ENCODE peak calls at places on chromosome 21, in seven cellular contexts. S is naive thymus-derived CD4-positive, alpha-beta T cell; T is H7; X is astrocyte; R is neuronal stem cell; D is cardiac muscle cell; N is BJ. U is an unnamed sample. For H3K27me3, the result is how much of the 10 kb centered on the place peaks cover.

GRCh38 chr21:19228241-19228640 is 824.7 kb upstream of the TMPRSS15 start:
- DNase-seq in X (no peak), N (no peak), S (no peak), T (no peak), R (no peak), D (no peak), U (no peak)

GRCh38 chr21:37474342-37474741 is 107.8 kb downstream of the DYRK1A start:
- DNase-seq in D (no peak), S (no peak), T (no peak), N (no peak), X (no peak), R (no peak), U (no peak)

GRCh38 chr21:44354775-44355771 is 1.7 kb downstream of the TRPM2 start:
- DNase-seq in N (no peak), T (peak), S (peak), D (no peak), X (no peak), R (no peak), U (peak)

GRCh38 chr21:29343517-29343916 is 44.8 kb downstream of the BACH1 start:
- DNase-seq in S (no peak), X (peak), N (peak), D (peak), T (no peak), R (no peak), U (peak)

GRCh38 chr21:44870748-44871495 is 2.6 kb downstream of the PTTG1IP start:
- DNase-seq in S (peak), D (no peak), T (no peak), X (peak), N (no peak), R (no peak), U (peak)

GRCh38 chr21:34545079-34545884 is 33.3 kb upstream of the KCNE1 start:
- DNase-seq in S (no peak), T (peak), X (peak), D (peak), N (peak), R (no peak), U (peak)

GRCh38 chr21:32212116-32212515 is 66.7 kb downstream of the MIS18A start:
- DNase-seq in X (no peak), S (no peak), R (no peak), T (no peak), N (no peak), D (no peak), U (no peak)

GRCh38 chr21:25343774-25344545 is 263.3 kb downstream of the MRPL39 start:
- DNase-seq in S (no peak), X (no peak), R (no peak), T (no peak), N (no peak), D (peak), U (no peak)

GRCh38 chr21:40760811-40761210 is 86.1 kb downstream of the DSCAM start:
- DNase-seq in D (no peak), S (no peak), X (peak), T (no peak), R (no peak), N (peak), U (no peak)

GRCh38 chr21:36693144-36694040 is 5.5 kb upstream of the SIM2 start:
- DNase-seq in S (no peak), R (peak), T (peak), X (no peak), D (no peak), N (no peak), U (peak)

GRCh38 chr21:15301736-15302135 is 236.9 kb upstream of the NRIP1 start:
- DNase-seq in R (no peak), T (no peak), D (no peak), N (no peak), X (peak), S (no peak), U (no peak)

GRCh38 chr21:44551290-44552015 is at the start of gene KRTAP10-2:
- DNase-seq in S (no peak), N (no peak), R (no peak), T (peak), D (no peak), X (no peak), U (peak)

GRCh38 chr21:18350216-18350615 is 53.4 kb downstream of the TMPRSS15 start:
- DNase-seq in N (no peak), T (no peak), R (no peak), D (no peak), X (peak), S (no peak), U (no peak)

DNA sequence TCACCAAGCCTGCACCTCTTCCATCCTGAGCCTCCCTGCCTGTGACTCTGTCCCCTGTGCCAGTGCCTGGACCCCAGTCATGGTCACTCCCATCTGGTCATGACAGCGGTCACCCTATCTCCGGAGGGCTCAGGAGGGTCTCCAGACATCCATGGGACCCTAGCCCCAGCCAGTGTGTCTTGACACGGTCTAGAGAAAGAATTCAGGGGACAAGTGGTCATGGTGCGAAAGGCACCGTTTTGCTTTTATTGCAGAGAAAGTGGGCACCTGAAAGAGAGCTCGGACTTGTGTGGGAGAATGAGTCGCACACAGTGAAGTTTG is 4.7 kb upstream of the RIPK4 start:
- DNase-seq in R (no peak), N (no peak), D (no peak), S (no peak), X (no peak), T (no peak), U (no peak)
- H3K27me3 ChIP-seq in R (under half), N (under half), D (under half), S (under half), X (under half), T (under half), U (under half)

DNA sequence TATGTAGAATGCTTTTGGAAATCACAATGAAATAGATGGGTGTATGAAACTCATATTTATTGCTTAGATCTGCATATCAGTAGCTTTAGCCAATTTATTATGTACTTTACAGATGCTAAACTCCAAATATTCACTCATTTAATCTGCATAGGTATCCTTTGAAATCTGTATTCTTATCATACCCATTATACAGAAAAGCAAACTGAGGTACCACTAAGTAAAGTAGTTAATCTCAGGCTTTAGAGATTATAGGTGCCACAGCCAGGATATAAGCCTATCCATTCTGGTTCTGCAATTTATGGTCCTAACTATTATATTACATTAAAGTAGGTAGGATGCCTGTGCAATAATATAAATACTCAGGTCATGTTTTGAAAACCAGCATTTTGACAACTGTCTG is 369.4 kb downstream of the NCAM2 start:
- DNase-seq in R (no peak), X (no peak), S (no peak), T (no peak), N (no peak), D (no peak), U (no peak)
- H3K27me3 ChIP-seq in R (under half), X (under half), S (under half), T (under half), N (under half), D (under half), U (under half)

GRCh38 chr21:28272272-28272992 is 720.2 kb downstream of the LTN1 start:
- DNase-seq in T (no peak), D (peak), S (no peak), N (no peak), R (no peak), X (no peak), U (no peak)

GRCh38 chr21:28280611-28281010 is 712.1 kb downstream of the LTN1 start:
- DNase-seq in X (no peak), N (no peak), S (no peak), R (no peak), D (no peak), T (peak), U (no peak)

GRCh38 chr21:28277324-28277723 is 715.4 kb downstream of the LTN1 start:
- DNase-seq in N (no peak), X (no peak), D (no peak), S (no peak), T (no peak), R (no peak), U (no peak)
- H3K27me3 ChIP-seq in N (under half), X (under half), D (under half), S (under half), T (under half), R (under half), U (under half)

GRCh38 chr21:45979141-45979631 is 2.4 kb upstream of the COL6A1 start:
- DNase-seq in R (no peak), N (no peak), X (no peak), T (peak), D (no peak), S (no peak), U (peak)
- H3K27me3 ChIP-seq in R (under half), N (under half), X (under half), T (under half), D (under half), S (under half), U (under half)

GRCh38 chr21:38651570-38651969 is 153.3 kb upstream of the ERG start:
- DNase-seq in T (no peak), N (no peak), R (no peak), X (no peak), D (no peak), S (no peak), U (no peak)
- H3K27me3 ChIP-seq in T (under half), N (under half), R (under half), X (half or more), D (under half), S (under half), U (under half)

GRCh38 chr21:33273044-33273443 is 6.9 kb downstream of the IL10RB start:
- DNase-seq in N (no peak), D (peak), T (no peak), S (no peak), X (peak), R (no peak), U (no peak)
- H3K27me3 ChIP-seq in N (under half), D (under half), T (under half), S (under half), X (under half), R (under half), U (under half)

GRCh38 chr21:46185717-46186116 is 1.5 kb upstream of the SPATC1L start:
- DNase-seq in D (no peak), R (no peak), N (no peak), X (no peak), T (no peak), S (no peak), U (no peak)

GRCh38 chr21:46182548-46183336 is 1.5 kb downstream of the SPATC1L start:
- DNase-seq in D (no peak), T (peak), S (no peak), X (no peak), N (no peak), R (no peak), U (no peak)

GRCh38 chr21:46183910-46184624 is at the start of gene SPATC1L:
- DNase-seq in X (peak), S (no peak), R (peak), N (no peak), T (peak), D (peak), U (peak)

GRCh38 chr21:46187251-46187650 is 3.0 kb upstream of the SPATC1L start:
- DNase-seq in S (no peak), N (no peak), X (no peak), T (no peak), R (no peak), D (no peak), U (no peak)

GRCh38 chr21:46184625-46185555 is 631 bp upstream of the SPATC1L start:
- DNase-seq in R (peak), D (peak), N (no peak), T (peak), X (peak), S (peak), U (no peak)
- H3K27me3 ChIP-seq in R (under half), D (under half), N (under half), T (under half), X (under half), S (under half), U (under half)

DNA sequence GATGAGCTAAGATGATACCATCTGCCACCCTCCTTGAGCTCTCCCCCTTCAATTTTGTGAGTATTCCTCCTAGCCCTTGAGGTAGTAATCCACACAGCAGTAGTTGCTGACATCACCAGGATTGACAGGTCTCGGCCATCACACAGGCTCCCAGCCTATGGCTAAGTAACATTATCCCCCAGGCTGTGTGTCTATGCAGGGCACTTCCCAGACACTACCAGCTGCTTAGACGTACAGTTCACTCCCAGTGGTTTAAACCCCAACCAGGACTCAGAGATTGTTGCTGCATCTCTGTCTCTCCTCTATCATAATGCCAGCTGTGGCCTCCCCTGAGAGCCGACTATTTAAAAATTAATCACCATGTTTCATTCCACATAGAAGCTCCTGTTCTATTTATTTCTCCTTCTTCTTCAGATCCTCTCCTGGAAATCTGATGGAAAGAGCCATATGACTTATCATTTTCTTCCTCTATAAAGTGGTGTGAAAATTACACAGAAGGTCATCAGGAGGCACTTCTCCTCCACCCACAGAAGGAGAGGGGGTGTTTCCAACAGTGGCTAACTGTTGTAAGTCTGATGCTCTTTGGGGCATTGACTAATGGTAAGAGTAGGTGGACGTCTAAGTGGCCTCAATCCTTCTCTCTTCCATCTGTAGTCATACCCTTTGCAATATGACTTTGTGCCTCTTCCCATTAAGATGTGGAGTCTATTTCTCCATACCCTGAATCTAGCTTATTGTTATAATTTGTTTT is 396.3 kb downstream of the SETD4 start:
- DNase-seq in S (no peak), N (no peak), T (no peak), X (no peak), D (no peak), R (no peak), U (no peak)
- H3K27me3 ChIP-seq in S (under half), N (under half), T (under half), X (under half), D (under half), R (under half), U (under half)

U was measured in osteoblast.